ENCODE peak calls at places on chromosomes 2 and 18, in six cellular contexts. One of them, this sample, is unnamed.

GRCh38 chr2:144938308-144938709 is 418.4 kb upstream of the ZEB2 start:
- DNase-seq in activated T-cell treated with anti-CD3 and anti-CD28 coated beads, Interleukin-2, amount 50 U/mL, for 72 hours: no peak
- DNase-seq in T-helper 1 cell: no peak
- DNase-seq in transverse colon: no peak
- DNase-seq in nephron progenitor cell: no peak
- DNase-seq in omental fat pad: no peak
- DNase-seq in this sample: no peak

GRCh38 chr18:75277629-75277966 is 67.0 kb downstream of the TSHZ1 start:
- DNase-seq in nephron progenitor cell: no peak
- DNase-seq in omental fat pad: no peak
- DNase-seq in transverse colon: no peak
- DNase-seq in activated T-cell treated with anti-CD3 and anti-CD28 coated beads, Interleukin-2, amount 50 U/mL, for 72 hours: no peak
- DNase-seq in T-helper 1 cell: no peak
- DNase-seq in this sample: no peak

GRCh38 chr2:162000466-162000865 is 73.5 kb downstream of the DPP4 start:
- DNase-seq in activated T-cell treated with anti-CD3 and anti-CD28 coated beads, Interleukin-2, amount 50 U/mL, for 72 hours: no peak
- DNase-seq in transverse colon: no peak
- DNase-seq in omental fat pad: no peak
- DNase-seq in T-helper 1 cell: no peak
- DNase-seq in nephron progenitor cell: no peak
- DNase-seq in this sample: no peak

GRCh38 chr2:231925303-231926179 is 655 bp downstream of the NPPC start:
- DNase-seq in transverse colon: peak
- DNase-seq in activated T-cell treated with anti-CD3 and anti-CD28 coated beads, Interleukin-2, amount 50 U/mL, for 72 hours: peak
- DNase-seq in nephron progenitor cell: peak
- DNase-seq in omental fat pad: peak
- DNase-seq in T-helper 1 cell: peak
- DNase-seq in this sample: peak

GRCh38 chr18:46622451-46622850 is 34.6 kb downstream of the LOXHD1 start:
- DNase-seq in T-helper 1 cell: no peak
- DNase-seq in activated T-cell treated with anti-CD3 and anti-CD28 coated beads, Interleukin-2, amount 50 U/mL, for 72 hours: no peak
- DNase-seq in omental fat pad: no peak
- DNase-seq in nephron progenitor cell: no peak
- DNase-seq in transverse colon: no peak
- DNase-seq in this sample: no peak

GRCh38 chr18:67519582-67519981 is 3.1 kb upstream of the DSEL start:
- DNase-seq in omental fat pad: no peak
- DNase-seq in transverse colon: no peak
- DNase-seq in T-helper 1 cell: no peak
- DNase-seq in nephron progenitor cell: no peak
- DNase-seq in activated T-cell treated with anti-CD3 and anti-CD28 coated beads, Interleukin-2, amount 50 U/mL, for 72 hours: no peak
- DNase-seq in this sample: no peak

GRCh38 chr2:37005118-37005868 is 39.0 kb upstream of the STRN start:
- DNase-seq in transverse colon: peak
- DNase-seq in activated T-cell treated with anti-CD3 and anti-CD28 coated beads, Interleukin-2, amount 50 U/mL, for 72 hours: peak
- DNase-seq in T-helper 1 cell: no peak
- DNase-seq in omental fat pad: no peak
- DNase-seq in nephron progenitor cell: no peak
- DNase-seq in this sample: no peak

GRCh38 chr2:222993920-222994650 is 57.9 kb upstream of the KCNE4 start:
- DNase-seq in omental fat pad: peak
- DNase-seq in T-helper 1 cell: no peak
- DNase-seq in transverse colon: peak
- DNase-seq in nephron progenitor cell: no peak
- DNase-seq in activated T-cell treated with anti-CD3 and anti-CD28 coated beads, Interleukin-2, amount 50 U/mL, for 72 hours: no peak
- DNase-seq in this sample: no peak

GRCh38 chr18:76564636-76565237 is 69.7 kb upstream of the ZNF516 start:
- DNase-seq in nephron progenitor cell: no peak
- DNase-seq in T-helper 1 cell: no peak
- DNase-seq in omental fat pad: no peak
- DNase-seq in transverse colon: no peak
- DNase-seq in activated T-cell treated with anti-CD3 and anti-CD28 coated beads, Interleukin-2, amount 50 U/mL, for 72 hours: no peak
- DNase-seq in this sample: no peak

GRCh38 chr2:120758181-120759048 is 22.7 kb downstream of the GLI2 start:
- DNase-seq in omental fat pad: peak
- DNase-seq in T-helper 1 cell: no peak
- DNase-seq in transverse colon: no peak
- DNase-seq in activated T-cell treated with anti-CD3 and anti-CD28 coated beads, Interleukin-2, amount 50 U/mL, for 72 hours: no peak
- DNase-seq in nephron progenitor cell: peak
- DNase-seq in this sample: no peak

GRCh38 chr2:237590272-237591020 is at the start of gene RAB17:
- DNase-seq in nephron progenitor cell: no peak
- DNase-seq in T-helper 1 cell: no peak
- DNase-seq in transverse colon: peak
- DNase-seq in omental fat pad: no peak
- DNase-seq in activated T-cell treated with anti-CD3 and anti-CD28 coated beads, Interleukin-2, amount 50 U/mL, for 72 hours: no peak
- DNase-seq in this sample: no peak

GRCh38 chr2:46874236-46874929 is 41.2 kb downstream of the MCFD2 start:
- DNase-seq in T-helper 1 cell: no peak
- DNase-seq in nephron progenitor cell: no peak
- DNase-seq in transverse colon: no peak
- DNase-seq in activated T-cell treated with anti-CD3 and anti-CD28 coated beads, Interleukin-2, amount 50 U/mL, for 72 hours: no peak
- DNase-seq in omental fat pad: no peak
- DNase-seq in this sample: no peak

GRCh38 chr2:20966061-20966460 is 77.8 kb downstream of the APOB start:
- DNase-seq in transverse colon: no peak
- DNase-seq in nephron progenitor cell: no peak
- DNase-seq in omental fat pad: no peak
- DNase-seq in T-helper 1 cell: no peak
- DNase-seq in activated T-cell treated with anti-CD3 and anti-CD28 coated beads, Interleukin-2, amount 50 U/mL, for 72 hours: no peak
- DNase-seq in this sample: no peak

This sample was measured in KG1.